ENCODE peak calls at places on chromosomes 4 and X, in seven cellular contexts. P is HuH-7, H is iris pigment epithelial cell, M is fibroblast of the aortic adventitia, C is GM23338, N is naive B cell, X is NAMALWA. Z is an unnamed sample.

GRCh38 chrX:126985027-126985426 is 165.5 kb downstream of the PRR32 start:
- DNase-seq in P (no peak), X (no peak), N (no peak), M (no peak), H (no peak), C (no peak), Z (no peak)

GRCh38 chr4:87489678-87490077 is 39.5 kb downstream of the SPARCL1 start:
- DNase-seq in N (no peak), M (peak), P (no peak), C (no peak), H (no peak), X (no peak), Z (peak)

GRCh38 chr4:181710143-181710542 is 533.1 kb upstream of the TENM3 start:
- DNase-seq in C (no peak), M (no peak), P (no peak), H (no peak), X (no peak), N (no peak), Z (no peak)

GRCh38 chr4:120977435-120977997 is 55.0 kb upstream of the PRDM5 start:
- DNase-seq in N (no peak), X (peak), P (no peak), C (peak), M (peak), H (peak), Z (peak)

GRCh38 chrX:139052461-139052860 is 340.9 kb upstream of the FGF13 start:
- DNase-seq in P (no peak), X (no peak), M (no peak), H (no peak), N (no peak), C (no peak), Z (peak)

GRCh38 chrX:12443534-12444098 is 305.3 kb downstream of the FRMPD4 start:
- DNase-seq in C (no peak), N (no peak), H (no peak), X (no peak), P (no peak), M (no peak), Z (no peak)

GRCh38 chrX:68403522-68403921 is 29.8 kb downstream of the OPHN1 start:
- DNase-seq in M (no peak), P (no peak), N (no peak), H (no peak), C (no peak), X (no peak), Z (no peak)

GRCh38 chrX:124343016-124343415 is 3.3 kb upstream of the SH2D1A start:
- DNase-seq in X (no peak), H (no peak), P (no peak), C (no peak), M (no peak), N (no peak), Z (no peak)

GRCh38 chr4:138348055-138348454 is 105.9 kb upstream of the SLC7A11 start:
- DNase-seq in N (no peak), P (no peak), C (no peak), M (no peak), X (no peak), H (peak), Z (no peak)

GRCh38 chr4:82748176-82748575 is 50.4 kb downstream of the SCD5 start:
- DNase-seq in M (no peak), P (no peak), C (peak), X (no peak), H (no peak), N (no peak), Z (peak)

GRCh38 chrX:29518100-29518499 is 697.3 kb upstream of the MAGEB2 start:
- DNase-seq in N (no peak), X (no peak), C (no peak), M (no peak), H (no peak), P (no peak), Z (no peak)

GRCh38 chrX:53435997-53436396 is 1.8 kb upstream of the HSD17B10 start:
- DNase-seq in P (peak), X (peak), N (peak), C (peak), M (peak), H (peak), Z (peak)

GRCh38 chr4:72631296-72631695 is 62.3 kb upstream of the ADAMTS3 start:
- DNase-seq in X (no peak), P (no peak), C (no peak), M (peak), H (peak), N (no peak), Z (peak)

GRCh38 chr4:90099795-90100194 is 27.4 kb upstream of the CCSER1 start:
- DNase-seq in X (peak), N (peak), P (no peak), M (no peak), H (peak), C (no peak), Z (peak)

GRCh38 chr4:41024556-41025491 is 189.5 kb downstream of the APBB2 start:
- DNase-seq in N (no peak), H (peak), X (no peak), P (no peak), C (peak), M (peak), Z (peak)

GRCh38 chr4:16116019-16116418 is 32.2 kb upstream of the PROM1 start:
- DNase-seq in M (no peak), H (no peak), C (no peak), X (no peak), P (no peak), N (no peak), Z (no peak)

GRCh38 chr4:71595576-71596108 is 188.2 kb downstream of the GC start:
- DNase-seq in M (peak), C (no peak), H (no peak), P (no peak), N (no peak), X (no peak), Z (no peak)

GRCh38 chrX:2264179-2265030 is 236.4 kb downstream of the DHRSX start:
- DNase-seq in P (no peak), H (no peak), M (no peak), N (no peak), C (no peak), X (no peak), Z (no peak)

GRCh38 chr4:3483471-3483921 is 20.4 kb downstream of the DOK7 start:
- DNase-seq in N (no peak), M (peak), H (no peak), P (no peak), X (no peak), C (no peak), Z (peak)

GRCh38 chrX:133544105-133544504 is 128.8 kb upstream of the GPC4 start:
- DNase-seq in P (peak), C (peak), M (peak), H (peak), N (no peak), X (no peak), Z (peak)

GRCh38 chr4:168877779-168878491 is 132.1 kb downstream of the CBR4 start:
- DNase-seq in P (peak), N (peak), M (no peak), C (peak), H (no peak), X (no peak), Z (no peak)

GRCh38 chr4:164446516-164446915 is 307.4 kb upstream of the SMIM31 start:
- DNase-seq in C (no peak), H (peak), M (no peak), N (no peak), P (no peak), X (no peak), Z (peak)

GRCh38 chr4:100742045-100742444 is 224.2 kb upstream of the EMCN start:
- DNase-seq in M (peak), N (no peak), C (peak), X (peak), H (peak), P (no peak), Z (peak)

GRCh38 chrX:107714196-107714811 is 61.3 kb downstream of the TSC22D3 start:
- DNase-seq in X (no peak), N (peak), P (no peak), M (no peak), H (peak), C (no peak), Z (no peak)

GRCh38 chrX:102832661-102833060 is 104.4 kb upstream of the RAB40AL start:
- DNase-seq in X (no peak), P (no peak), N (no peak), C (peak), H (peak), M (peak), Z (peak)

GRCh38 chr4:1237981-1238675 is 10.8 kb downstream of the CTBP1 start:
- DNase-seq in H (no peak), C (peak), N (no peak), M (no peak), X (no peak), P (no peak), Z (no peak)

GRCh38 chr4:82260632-82261031 is 113.2 kb downstream of the HNRNPD start:
- DNase-seq in X (no peak), M (no peak), C (no peak), H (no peak), P (no peak), N (peak), Z (no peak)

GRCh38 chr4:88880501-88881226 is 176.3 kb downstream of the FAM13A start:
- DNase-seq in P (no peak), N (no peak), C (no peak), M (no peak), X (no peak), H (no peak), Z (no peak)

GRCh38 chr4:94833394-94833793 is 75.6 kb downstream of the BMPR1B start:
- DNase-seq in N (no peak), C (no peak), H (peak), X (no peak), M (peak), P (no peak), Z (no peak)

GRCh38 chr4:13268165-13268564 is 216.0 kb downstream of the RAB28 start:
- DNase-seq in C (no peak), N (no peak), X (no peak), P (no peak), H (no peak), M (no peak), Z (no peak)